ENCODE peak calls at places on chromosomes 2 and 18, in four cellular contexts. One of them, this sample, is unnamed.

GRCh38 chr18:32371384-32371783 is 99.3 kb downstream of the GAREM1 start:
- DNase-seq in NCI-H2081: no peak
- DNase-seq in GM23338: no peak
- DNase-seq in iPS-NIHi11: no peak
- DNase-seq in this sample: no peak

GRCh38 chr2:159736048-159736447 is 23.7 kb downstream of the MARCHF7 start:
- DNase-seq in NCI-H2081: no peak
- DNase-seq in GM23338: no peak
- DNase-seq in iPS-NIHi11: no peak
- DNase-seq in this sample: no peak

GRCh38 chr2:85503611-85504433 is 35.1 kb upstream of the MAT2A start:
- DNase-seq in NCI-H2081: no peak
- DNase-seq in GM23338: no peak
- DNase-seq in iPS-NIHi11: no peak
- DNase-seq in this sample: no peak

GRCh38 chr2:100752628-100753333 is 67.2 kb upstream of the NPAS2 start:
- DNase-seq in NCI-H2081: no peak
- DNase-seq in GM23338: no peak
- DNase-seq in iPS-NIHi11: no peak
- DNase-seq in this sample: no peak

GRCh38 chr2:13597176-13597575 is 880.4 kb downstream of the TRIB2 start:
- DNase-seq in NCI-H2081: no peak
- DNase-seq in GM23338: no peak
- DNase-seq in iPS-NIHi11: no peak
- DNase-seq in this sample: no peak

GRCh38 chr18:55634545-55634944 is 46.6 kb upstream of the TCF4 start:
- DNase-seq in NCI-H2081: no peak
- DNase-seq in GM23338: no peak
- DNase-seq in iPS-NIHi11: no peak
- DNase-seq in this sample: no peak

GRCh38 chr18:8949206-8949605 is 153.3 kb upstream of the NDUFV2 start:
- DNase-seq in NCI-H2081: no peak
- DNase-seq in GM23338: no peak
- DNase-seq in iPS-NIHi11: no peak
- DNase-seq in this sample: no peak

GRCh38 chr18:51654441-51655326 is 457.2 kb upstream of the MEX3C start:
- DNase-seq in NCI-H2081: no peak
- DNase-seq in GM23338: peak; percentile 64
- DNase-seq in iPS-NIHi11: peak; percentile 46
- DNase-seq in this sample: no peak

GRCh38 chr18:11998182-11998581 is 16.9 kb downstream of the IMPA2 start:
- DNase-seq in NCI-H2081: no peak
- DNase-seq in GM23338: no peak
- DNase-seq in iPS-NIHi11: no peak
- DNase-seq in this sample: no peak

GRCh38 chr2:126669772-126670171 is 13.8 kb downstream of the GYPC start:
- DNase-seq in NCI-H2081: no peak
- DNase-seq in GM23338: no peak
- DNase-seq in iPS-NIHi11: no peak
- DNase-seq in this sample: no peak

GRCh38 chr2:174086708-174087107 is 121.5 kb upstream of the SP3 start:
- DNase-seq in NCI-H2081: no peak
- DNase-seq in GM23338: no peak
- DNase-seq in iPS-NIHi11: no peak
- DNase-seq in this sample: no peak

GRCh38 chr2:110993557-110994231 is 127.0 kb upstream of the BCL2L11 start:
- DNase-seq in NCI-H2081: no peak
- DNase-seq in GM23338: no peak
- DNase-seq in iPS-NIHi11: no peak
- DNase-seq in this sample: peak; percentile 37

GRCh38 chr2:144515694-144516416 is 4.1 kb downstream of the ZEB2 start:
- DNase-seq in NCI-H2081: no peak
- DNase-seq in GM23338: peak; percentile 75
- DNase-seq in iPS-NIHi11: peak; percentile 25
- DNase-seq in this sample: no peak

GRCh38 chr18:34978953-34979608 is 62.1 kb upstream of the MAPRE2 start:
- DNase-seq in NCI-H2081: peak; percentile 56
- DNase-seq in GM23338: peak; percentile 55
- DNase-seq in iPS-NIHi11: peak; percentile 59
- DNase-seq in this sample: peak; percentile 75

GRCh38 chr2:98772531-98772930 is 41.6 kb upstream of the MGAT4A start:
- DNase-seq in NCI-H2081: no peak
- DNase-seq in GM23338: no peak
- DNase-seq in iPS-NIHi11: no peak
- DNase-seq in this sample: no peak

GRCh38 chr2:71746946-71747501 is 293.7 kb downstream of the DYSF start:
- DNase-seq in NCI-H2081: no peak
- DNase-seq in GM23338: peak; percentile 15
- DNase-seq in iPS-NIHi11: peak; percentile 43
- DNase-seq in this sample: no peak

GRCh38 chr2:217893440-217893839 is 109.4 kb downstream of the TNS1 start:
- DNase-seq in NCI-H2081: no peak
- DNase-seq in GM23338: no peak
- DNase-seq in iPS-NIHi11: no peak
- DNase-seq in this sample: no peak

GRCh38 chr2:132923787-132924186 is 253.8 kb upstream of the LYPD1 start:
- DNase-seq in NCI-H2081: no peak
- DNase-seq in GM23338: no peak
- DNase-seq in iPS-NIHi11: no peak
- DNase-seq in this sample: no peak

GRCh38 chr2:102110596-102111334 is 31.8 kb upstream of the IL1R1 start:
- DNase-seq in NCI-H2081: no peak
- DNase-seq in GM23338: no peak
- DNase-seq in iPS-NIHi11: no peak
- DNase-seq in this sample: no peak

GRCh38 chr2:66574701-66575624 is 140.0 kb downstream of the MEIS1 start:
- DNase-seq in NCI-H2081: peak; percentile 77
- DNase-seq in GM23338: peak; percentile 96
- DNase-seq in iPS-NIHi11: peak; percentile 72
- DNase-seq in this sample: peak; percentile 84

GRCh38 chr18:36572135-36572856 is 256.5 kb downstream of the TPGS2 start:
- DNase-seq in NCI-H2081: peak; percentile 48
- DNase-seq in GM23338: peak; percentile 72
- DNase-seq in iPS-NIHi11: peak; percentile 46
- DNase-seq in this sample: no peak

GRCh38 chr2:15648593-15649525 is 57.2 kb downstream of the DDX1 start:
- DNase-seq in NCI-H2081: no peak
- DNase-seq in GM23338: no peak
- DNase-seq in iPS-NIHi11: no peak
- DNase-seq in this sample: no peak

GRCh38 chr2:173354601-173355131 is at the start of gene CDCA7:
- DNase-seq in NCI-H2081: peak; percentile 76
- DNase-seq in GM23338: peak; percentile 82
- DNase-seq in iPS-NIHi11: peak; percentile 91
- DNase-seq in this sample: peak; percentile 65

GRCh38 chr2:73341039-73341438 is 44.6 kb upstream of the ALMS1 start:
- DNase-seq in NCI-H2081: no peak
- DNase-seq in GM23338: no peak
- DNase-seq in iPS-NIHi11: no peak
- DNase-seq in this sample: no peak

GRCh38 chr2:14081526-14081925 is 551.0 kb upstream of the LRATD1 start:
- DNase-seq in NCI-H2081: no peak
- DNase-seq in GM23338: no peak
- DNase-seq in iPS-NIHi11: no peak
- DNase-seq in this sample: no peak

GRCh38 chr2:105518897-105519296 is 120.0 kb upstream of the FHL2 start:
- DNase-seq in NCI-H2081: no peak
- DNase-seq in GM23338: no peak
- DNase-seq in iPS-NIHi11: no peak
- DNase-seq in this sample: no peak

GRCh38 chr2:109455731-109456691 is 157.8 kb downstream of the SEPTIN10 start:
- DNase-seq in NCI-H2081: no peak
- DNase-seq in GM23338: no peak
- DNase-seq in iPS-NIHi11: no peak
- DNase-seq in this sample: no peak

GRCh38 chr2:133596701-133597393 is 28.6 kb upstream of the NCKAP5 start:
- DNase-seq in NCI-H2081: no peak
- DNase-seq in GM23338: no peak
- DNase-seq in iPS-NIHi11: no peak
- DNase-seq in this sample: no peak